ENCODE peak calls at places on chromosomes 16 and 17, in five cellular contexts. U is body of pancreas, Q is thyroid gland, Z is tibial nerve, E is A549. A is an unnamed sample. For H3K9me3, the result is how much of the 10 kb centered on the place peaks cover.

GRCh38 chr16:22098538-22099255 is 6.4 kb downstream of the VWA3A start:
- DNase-seq in E (peak), Q (no peak), Z (no peak), U (no peak), A (no peak)

GRCh38 chr16:26475579-26475978 is 591.1 kb upstream of the C16orf82 start:
- DNase-seq in U (no peak), Q (no peak), Z (no peak), E (no peak), A (no peak)

GRCh38 chr17:78390241-78391050 is 12.0 kb downstream of the PGS1 start:
- DNase-seq in U (no peak), Z (no peak), E (peak), Q (no peak), A (peak)

GRCh38 chr16:473046-474043 is 47.9 kb downstream of the RAB11FIP3 start:
- DNase-seq in E (no peak), Z (no peak), Q (no peak), U (no peak), A (no peak)

GRCh38 chr17:48748728-48749566 is 20.4 kb upstream of the HOXB13 start:
- DNase-seq in Z (no peak), E (no peak), Q (no peak), U (no peak), A (no peak)

GRCh38 chr16:53022374-53022773 is 30.3 kb downstream of the CHD9NB start:
- DNase-seq in Q (peak), Z (no peak), U (peak), E (peak), A (peak)

GRCh38 chr16:67403976-67404555 is 10.8 kb upstream of the TPPP3 start:
- DNase-seq in Z (no peak), Q (no peak), U (no peak), E (no peak), A (no peak)

GRCh38 chr17:19464033-19465026 is 53.3 kb downstream of the RNF112 start:
- DNase-seq in E (no peak), Q (no peak), Z (no peak), U (peak), A (no peak)

GRCh38 chr17:38727661-38728220 is 2.4 kb upstream of the CISD3 start:
- DNase-seq in U (no peak), Q (no peak), Z (no peak), E (no peak), A (no peak)

GRCh38 chr17:77287432-77288068 is 146.8 kb downstream of the SEC14L1 start:
- DNase-seq in E (peak), Z (no peak), Q (peak), U (peak), A (no peak)

GRCh38 chr16:77581706-77582105 is 140.6 kb upstream of the NUDT7 start:
- DNase-seq in Z (no peak), U (no peak), E (no peak), Q (no peak), A (no peak)

GRCh38 chr17:72373910-72374741 is 253.3 kb downstream of the SOX9 start:
- DNase-seq in E (no peak), Q (peak), Z (no peak), U (no peak), A (peak)

GRCh38 chr16:3145660-3146059 is 10.8 kb downstream of the ZNF213 start:
- DNase-seq in U (no peak), Q (no peak), E (no peak), Z (no peak), A (no peak)

GRCh38 chr16:57316390-57317017 is 32.0 kb upstream of the PLLP start:
- DNase-seq in U (no peak), Q (no peak), Z (no peak), E (peak), A (no peak)

GRCh38 chr16:11422381-11423314 is 77.4 kb downstream of the RMI2 start:
- DNase-seq in Z (no peak), E (no peak), Q (no peak), U (no peak), A (no peak)

GRCh38 chr17:13957636-13958035 is 111.7 kb upstream of the COX10 start:
- DNase-seq in Q (no peak), E (no peak), Z (no peak), U (no peak), A (no peak)

GRCh38 chr17:27602721-27603445 is 28.1 kb upstream of the LGALS9 start:
- DNase-seq in E (peak), Z (peak), U (peak), Q (peak), A (peak)

GRCh38 chr17:16243811-16244567 is 27.0 kb downstream of the PIGL start:
- DNase-seq in Z (no peak), Q (no peak), U (no peak), E (no peak), A (no peak)

GRCh38 chr16:19691161-19691850 is 26.7 kb downstream of the KNOP1 start:
- DNase-seq in Q (peak), E (no peak), U (no peak), Z (no peak), A (no peak)

GRCh38 chr17:72916991-72917390 is 175.5 kb downstream of the SLC39A11 start:
- DNase-seq in E (no peak), Z (no peak), Q (no peak), U (no peak), A (no peak)

GRCh38 chr17:59160203-59161025 is 4.9 kb downstream of the PRR11 start:
- DNase-seq in Q (peak), E (no peak), Z (no peak), U (no peak), A (no peak)

GRCh38 chr16:51150159-51150893 is 744 bp downstream of the SALL1 start:
- DNase-seq in U (no peak), Z (no peak), E (no peak), Q (no peak), A (peak)

GRCh38 chr16:65414284-65414984 is 292.6 kb upstream of the CDH11 start:
- DNase-seq in E (no peak), Z (no peak), Q (no peak), U (no peak), A (no peak)

GRCh38 chr17:79941088-79942010 is 94.3 kb downstream of the TBC1D16 start:
- DNase-seq in Z (no peak), E (no peak), U (peak), Q (peak), A (no peak)

GRCh38 chr17:78759203-78759968 is 22.7 kb downstream of the CYTH1 start:
- DNase-seq in U (peak), E (no peak), Q (peak), Z (no peak), A (no peak)

GRCh38 chr17:1203967-1204291 is 24.1 kb upstream of the ABR start:
- DNase-seq in E (peak), Q (no peak), U (no peak), Z (no peak), A (no peak)
- H3K4me3 ChIP-seq in E (peak), Q (no peak), U (no peak), Z (peak), A (peak)

GRCh38 chr16:55539488-55539887 is 27.0 kb upstream of the CAPNS2 start:
- DNase-seq in E (no peak), Q (no peak), U (no peak), Z (no peak), A (no peak)

GRCh38 chr16:55542459-55543082 is 23.9 kb upstream of the CAPNS2 start:
- DNase-seq in U (no peak), Z (no peak), Q (no peak), E (no peak), A (no peak)

GRCh38 chr16:55543470-55543869 is 23.0 kb upstream of the CAPNS2 start:
- DNase-seq in U (no peak), E (no peak), Q (no peak), Z (no peak), A (no peak)

GRCh38 chr16:55539049-55539448 is 27.4 kb upstream of the CAPNS2 start:
- DNase-seq in Q (no peak), U (no peak), E (no peak), Z (no peak), A (no peak)

DNA sequence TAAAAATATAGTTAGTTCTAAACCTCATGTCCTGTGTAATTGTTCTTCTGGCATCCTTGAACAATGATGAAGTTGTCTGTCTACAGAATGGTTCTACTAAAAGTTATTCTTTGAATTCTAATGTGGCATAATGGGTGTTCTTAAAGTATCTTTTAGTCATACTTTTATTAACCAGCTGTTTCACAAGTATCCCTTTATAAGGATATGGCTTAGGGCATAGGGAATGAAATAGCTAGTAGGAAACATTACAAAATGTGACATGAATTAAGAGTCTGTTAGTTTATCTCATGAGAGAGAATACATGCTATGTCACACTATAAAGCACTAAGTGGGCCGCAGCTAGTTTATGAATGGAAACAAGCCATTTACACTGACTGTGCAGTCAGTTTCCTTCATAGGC is 26.3 kb upstream of the CAPNS2 start:
- DNase-seq in E (no peak), U (no peak), Q (no peak), Z (no peak), A (no peak)
- H3K27ac ChIP-seq in E (no peak), U (no peak), Q (no peak), Z (peak), A (no peak)

GRCh38 chr17:82948957-82949356 is 109.1 kb upstream of the ZNF750 start:
- DNase-seq in Q (no peak), E (no peak), Z (no peak), U (no peak), A (no peak)
- H3K9me3 ChIP-seq in Q (under half), E (half or more), Z (under half), U (under half), A (half or more)

GRCh38 chr17:68601565-68602266 is 549 bp upstream of the FAM20A start:
- DNase-seq in Q (no peak), Z (no peak), E (no peak), U (no peak), A (no peak)
- H3K4me3 ChIP-seq in Q (no peak), Z (peak), E (peak), U (no peak), A (peak)

DNA sequence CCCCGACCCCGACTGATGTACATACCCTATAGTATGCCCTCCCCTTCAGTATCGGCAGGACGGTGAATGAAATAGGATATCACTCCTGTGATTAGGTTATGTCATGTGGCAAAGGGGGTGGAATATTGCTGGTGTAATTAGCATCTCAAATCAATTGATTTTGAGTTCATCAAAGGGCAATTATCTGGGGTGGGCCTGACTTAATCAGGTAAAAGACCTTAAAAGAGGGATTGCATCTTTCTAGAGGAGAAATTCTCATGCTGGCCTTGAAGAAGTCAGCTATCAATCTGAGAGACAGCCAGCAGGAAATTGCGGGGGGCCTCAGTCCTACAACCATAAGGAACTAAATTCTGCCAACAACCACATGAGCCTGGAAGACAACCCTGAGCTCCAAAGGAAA is 10.3 kb downstream of the TRIM25 start:
- DNase-seq in E (no peak), Q (no peak), U (no peak), Z (no peak), A (no peak)
- H3K27ac ChIP-seq in E (no peak), Q (no peak), U (no peak), Z (no peak), A (no peak)

DNA sequence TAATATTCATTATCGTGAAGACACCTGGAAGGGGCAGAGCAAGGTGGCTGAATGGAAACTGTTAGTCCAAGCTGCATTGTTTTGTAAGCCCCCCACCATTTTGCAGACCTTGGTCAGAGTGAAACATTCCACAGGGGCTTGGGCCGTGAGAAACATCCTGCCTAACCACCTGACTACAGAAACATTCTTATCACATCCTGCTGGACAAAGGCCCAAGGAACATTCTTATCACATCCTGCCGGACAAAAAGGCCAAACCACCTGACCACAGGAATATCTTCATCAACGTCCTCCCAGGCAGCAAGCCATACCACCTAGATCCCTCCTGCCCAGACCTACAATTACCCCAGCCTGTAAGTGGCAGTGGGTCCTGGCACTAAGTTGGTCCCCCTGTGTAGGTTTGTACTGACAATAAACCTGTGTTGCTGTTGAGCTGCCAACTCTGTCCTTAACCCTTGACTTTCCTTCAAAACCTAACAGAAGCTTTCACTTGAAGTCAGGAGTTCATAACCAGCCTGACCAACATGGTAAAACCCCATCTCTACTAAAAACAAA is 19.6 kb downstream of the ATF7IP2 start:
- DNase-seq in U (peak), Q (no peak), E (no peak), Z (no peak), A (no peak)
- H3K9me3 ChIP-seq in U (under half), Q (under half), E (under half), Z (under half), A (under half)

GRCh38 chr16:50071075-50071671 is 5.4 kb downstream of the HEATR3 start:
- DNase-seq in Q (no peak), E (no peak), U (no peak), Z (no peak), A (no peak)
- H3K4me3 ChIP-seq in Q (no peak), E (no peak), U (no peak), Z (no peak), A (no peak)

DNA sequence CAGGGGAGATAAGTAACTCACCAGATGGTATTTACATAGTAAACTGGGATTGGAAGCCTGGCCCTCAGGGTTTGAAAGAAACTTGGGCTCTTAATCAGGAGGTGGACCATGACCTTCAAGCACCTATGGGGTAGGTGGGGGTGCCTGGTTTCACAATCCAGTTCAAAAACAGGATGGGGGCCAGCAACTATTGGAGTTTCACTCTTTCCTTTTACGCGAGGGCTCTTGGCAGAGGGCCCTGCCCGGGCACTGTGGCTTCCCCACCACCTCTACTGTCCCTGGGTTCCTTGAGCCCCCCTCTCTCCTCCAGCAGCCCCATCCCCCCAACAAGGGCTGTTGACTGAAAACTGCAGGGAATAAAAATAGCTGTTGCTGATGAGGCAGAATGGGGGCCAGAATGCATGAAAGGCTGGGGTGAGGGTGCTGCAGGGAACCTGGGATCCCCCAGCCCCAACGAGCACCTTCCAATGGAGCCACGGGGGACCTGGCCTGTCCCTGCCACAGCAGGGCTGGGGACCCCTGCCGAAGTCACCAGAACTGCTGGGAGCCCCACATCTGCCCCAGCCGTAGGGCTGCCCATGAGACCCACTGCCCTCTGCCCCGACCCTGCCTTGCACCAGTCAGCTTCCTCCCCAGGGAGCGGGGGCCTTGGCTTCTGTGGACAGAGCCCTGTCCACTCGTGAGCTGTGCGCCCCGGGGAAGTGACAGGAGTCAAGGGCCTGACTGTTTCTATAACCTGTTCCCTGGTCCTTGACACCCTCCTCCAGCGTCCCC is 11.1 kb upstream of the PRR29 start:
- DNase-seq in Q (peak), U (peak), Z (no peak), E (no peak), A (no peak)
- H3K27ac ChIP-seq in Q (peak), U (no peak), Z (no peak), E (no peak), A (peak)

GRCh38 chr16:6375471-6376075 is 957.1 kb upstream of the RBFOX1 start:
- DNase-seq in Z (no peak), U (no peak), E (no peak), Q (no peak), A (no peak)

GRCh38 chr16:6374816-6375215 is 957.8 kb upstream of the RBFOX1 start:
- DNase-seq in E (no peak), Z (no peak), U (no peak), Q (no peak), A (no peak)

GRCh38 chr16:6382787-6383515 is 949.7 kb upstream of the RBFOX1 start:
- DNase-seq in Q (no peak), Z (no peak), E (no peak), U (no peak), A (no peak)

GRCh38 chr16:6377956-6378355 is 954.7 kb upstream of the RBFOX1 start:
- DNase-seq in E (no peak), U (no peak), Z (no peak), Q (no peak), A (peak)
- H3K9me3 ChIP-seq in E (under half), U (under half), Z (under half), Q (under half), A (under half)

DNA sequence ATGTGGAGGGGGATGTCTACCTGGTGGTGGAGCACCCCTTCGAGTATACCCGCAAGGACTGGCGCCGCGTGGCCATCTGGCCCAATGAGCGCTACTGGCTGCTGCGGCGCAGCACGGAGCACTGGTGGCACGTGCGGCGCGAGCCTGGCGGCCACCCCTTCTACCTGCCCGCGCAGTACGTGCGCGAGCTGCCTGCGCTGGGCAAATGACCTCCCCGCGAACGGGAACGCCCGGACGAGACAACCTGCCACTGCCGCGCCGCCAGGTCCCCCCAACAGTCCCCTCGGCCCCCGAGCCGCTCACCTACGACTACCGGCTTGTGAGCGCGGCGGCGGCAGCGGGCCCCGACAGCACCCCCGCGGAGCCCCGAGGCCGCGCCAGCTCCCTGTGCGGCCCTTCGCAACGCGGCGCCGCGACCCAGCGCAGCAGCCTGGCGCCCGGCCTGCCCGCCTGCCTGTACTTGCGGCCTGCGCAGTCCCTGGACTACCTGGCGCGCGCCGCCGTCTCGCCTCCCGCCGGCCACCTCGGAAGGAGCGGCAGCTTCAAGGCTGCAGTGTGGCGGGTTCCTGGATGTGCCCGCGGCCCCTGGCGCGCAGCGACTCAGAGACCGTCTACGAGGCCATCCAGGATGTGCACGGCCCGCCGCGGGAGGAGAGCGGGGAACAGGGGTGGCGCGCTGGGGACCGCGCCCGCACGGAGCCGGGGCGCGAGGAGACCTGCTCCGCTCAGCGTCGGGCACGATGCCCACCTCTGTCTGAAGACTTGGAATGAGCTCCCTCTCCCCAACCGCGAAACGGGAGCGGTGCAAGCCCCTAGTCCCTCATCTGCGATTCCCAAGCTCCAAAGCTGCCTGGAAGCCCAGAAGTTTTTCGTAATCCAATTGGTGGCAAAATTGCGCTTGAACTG is 48.7 kb upstream of the AMZ2 start:
- DNase-seq in U (peak), Q (peak), Z (no peak), E (peak), A (no peak)
- H3K4me3 ChIP-seq in U (no peak), Q (no peak), Z (peak), E (peak), A (peak)